ENCODE peak calls at places on chromosomes 1 and 21, in four cellular contexts. H is H1, T is GM12878, P is HepG2. O is an unnamed sample.

GRCh38 chr1:168422203-168422848 is 121.5 kb downstream of the XCL2 start:
- DNase-seq in H (no peak), T (no peak), P (no peak), O (no peak)

GRCh38 chr21:32803651-32804050 is 32.1 kb upstream of the PAXBP1 start:
- DNase-seq in H (no peak), T (no peak), P (no peak), O (no peak)

GRCh38 chr1:1906185-1907097 is 8.6 kb upstream of the CALML6 start:
- DNase-seq in H (no peak), T (no peak), P (peak), O (peak)

GRCh38 chr1:228851196-228851595 is 115.9 kb downstream of the RHOU start:
- DNase-seq in H (no peak), T (no peak), P (no peak), O (no peak)

GRCh38 chr1:99525313-99525712 is 120.6 kb upstream of the PALMD start:
- DNase-seq in H (no peak), T (no peak), P (no peak), O (no peak)

GRCh38 chr21:44925027-44925755 is 4.5 kb upstream of the ITGB2 start:
- DNase-seq in H (no peak), T (no peak), P (no peak), O (no peak)

GRCh38 chr1:184672013-184672726 is 82.5 kb downstream of the EDEM3 start:
- DNase-seq in H (no peak), T (no peak), P (no peak), O (no peak)

GRCh38 chr1:203453016-203453415 is 22.6 kb upstream of the PRELP start:
- DNase-seq in H (no peak), T (no peak), P (no peak), O (no peak)

GRCh38 chr1:232600430-232601258 is 29.3 kb downstream of the SIPA1L2 start:
- DNase-seq in H (no peak), T (no peak), P (no peak), O (no peak)

GRCh38 chr1:108889706-108890105 is 12.9 kb downstream of the GPSM2 start:
- DNase-seq in H (no peak), T (no peak), P (peak), O (no peak)

GRCh38 chr1:11335417-11336070 is 62.5 kb downstream of the UBIAD1 start:
- DNase-seq in H (no peak), T (peak), P (no peak), O (no peak)

GRCh38 chr1:206911064-206911663 is 10.6 kb downstream of the FCMR start:
- DNase-seq in H (no peak), T (no peak), P (peak), O (peak)

GRCh38 chr1:174266991-174267612 is 107.8 kb downstream of the RABGAP1L start:
- DNase-seq in H (no peak), T (no peak), P (peak), O (no peak)

GRCh38 chr1:66090863-66091457 is 298.3 kb downstream of the PDE4B start:
- DNase-seq in H (no peak), T (no peak), P (no peak), O (no peak)

GRCh38 chr1:32963746-32964460 is 706 bp downstream of the RNF19B start:
- DNase-seq in H (no peak), T (no peak), P (no peak), O (peak)

GRCh38 chr1:37561794-37562132 is 5.0 kb downstream of the DNALI1 start:
- DNase-seq in H (peak), T (no peak), P (peak), O (peak)

GRCh38 chr1:231376101-231376500 is 38.0 kb downstream of the SPRTN start:
- DNase-seq in H (no peak), T (no peak), P (no peak), O (no peak)

GRCh38 chr21:34011660-34012059 is 61.7 kb upstream of the MRPS6 start:
- DNase-seq in H (no peak), T (no peak), P (no peak), O (no peak)

GRCh38 chr1:236021424-236022135 is 43.3 kb downstream of the NID1 start:
- DNase-seq in H (no peak), T (no peak), P (no peak), O (no peak)

GRCh38 chr1:119868176-119868575 is 28.1 kb downstream of the ADAM30 start:
- DNase-seq in H (no peak), T (no peak), P (no peak), O (no peak)

GRCh38 chr1:210438928-210439841 is 110.5 kb downstream of the HHAT start:
- DNase-seq in H (no peak), T (no peak), P (no peak), O (no peak)

GRCh38 chr1:84365225-84366221 is 32.8 kb upstream of the DNASE2B start:
- DNase-seq in H (no peak), T (no peak), P (peak), O (peak)

GRCh38 chr1:159282118-159282517 is 20.0 kb upstream of the FCER1A start:
- DNase-seq in H (no peak), T (no peak), P (peak), O (no peak)

GRCh38 chr1:64933296-64934070 is 32.9 kb downstream of the JAK1 start:
- DNase-seq in H (no peak), T (no peak), P (no peak), O (no peak)

GRCh38 chr1:40868051-40868723 is 6.0 kb upstream of the CITED4 start:
- DNase-seq in H (no peak), T (no peak), P (peak), O (no peak)

GRCh38 chr21:45590246-45590725 is 48.0 kb upstream of the SLC19A1 start:
- DNase-seq in H (peak), T (no peak), P (no peak), O (peak)

GRCh38 chr1:171310661-171311087 is 3.3 kb upstream of the FMO4 start:
- DNase-seq in H (no peak), T (no peak), P (no peak), O (no peak)

GRCh38 chr1:45793942-45794604 is 9.3 kb upstream of the MAST2 start:
- DNase-seq in H (no peak), T (no peak), P (peak), O (no peak)

GRCh38 chr1:185049670-185050069 is 4.3 kb downstream of the RNF2 start:
- DNase-seq in H (no peak), T (no peak), P (no peak), O (no peak)

GRCh38 chr1:16067127-16067768 is 6.2 kb downstream of the FAM131C start:
- DNase-seq in H (no peak), T (no peak), P (peak), O (peak)

GRCh38 chr1:244010599-244011211 is 40.4 kb upstream of the ZBTB18 start:
- DNase-seq in H (no peak), T (no peak), P (no peak), O (no peak)

GRCh38 chr1:190852611-190853010 is 374.9 kb upstream of the BRINP3 start:
- DNase-seq in H (no peak), T (no peak), P (no peak), O (no peak)

GRCh38 chr1:245614986-245615385 is 460.2 kb downstream of the KIF26B start:
- DNase-seq in H (no peak), T (no peak), P (no peak), O (no peak)

GRCh38 chr1:245614476-245614875 is 459.7 kb downstream of the KIF26B start:
- DNase-seq in H (no peak), T (no peak), P (no peak), O (peak)

GRCh38 chr1:245606157-245606725 is 451.5 kb downstream of the KIF26B start:
- DNase-seq in H (no peak), T (no peak), P (no peak), O (no peak)

GRCh38 chr1:245609354-245609753 is 454.6 kb downstream of the KIF26B start:
- DNase-seq in H (no peak), T (no peak), P (no peak), O (no peak)

GRCh38 chr1:245611251-245611650 is 456.5 kb downstream of the KIF26B start:
- DNase-seq in H (no peak), T (no peak), P (no peak), O (no peak)
- TF ChIP-seq HDAC6 in H (no peak), T (no peak), P (no peak), O (no peak)

DNA sequence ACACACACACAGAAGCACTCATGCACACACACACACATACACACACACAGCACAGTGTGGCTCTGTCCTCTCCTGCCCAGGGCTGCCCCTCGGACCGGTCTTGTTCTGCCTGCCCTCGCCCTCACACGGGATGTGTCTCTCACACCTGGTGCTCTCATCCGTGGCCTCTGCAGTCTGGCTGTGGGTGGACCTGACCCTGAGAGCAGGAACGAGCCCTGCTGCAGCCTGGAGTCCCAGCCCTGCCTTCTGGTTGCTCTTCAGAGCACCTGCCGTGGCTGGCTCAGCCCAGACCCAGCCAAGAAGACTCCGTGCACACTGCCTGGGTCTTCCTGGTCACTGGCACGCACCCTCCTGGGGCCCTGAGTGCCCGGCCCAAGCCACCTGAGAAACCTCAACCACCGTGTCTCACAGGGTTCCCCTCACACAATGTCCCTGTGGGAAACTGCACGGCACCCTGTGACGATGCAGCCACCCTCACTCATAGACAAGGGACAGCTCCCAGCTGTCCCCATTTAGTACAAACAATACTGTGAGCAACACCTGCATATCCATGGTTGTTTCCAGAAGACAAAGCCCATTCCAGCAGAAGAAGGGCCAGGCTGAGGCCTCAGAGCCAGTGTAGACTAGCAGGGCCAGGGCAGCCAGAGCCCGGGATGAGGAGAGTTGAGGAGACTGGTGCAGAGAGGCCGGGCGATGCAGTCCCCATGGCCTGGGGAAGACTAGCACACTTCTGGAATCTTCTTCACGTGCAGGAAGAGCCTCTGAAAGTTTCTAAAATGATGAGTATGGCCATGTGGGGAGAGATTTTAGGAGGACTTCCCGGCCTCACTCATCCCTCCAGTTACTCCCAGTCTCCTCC is 234.0 kb downstream of the NPHP4 start:
- DNase-seq in H (no peak), T (no peak), P (no peak), O (no peak)
- TF ChIP-seq HDAC6 in H (no peak), T (no peak), P (no peak), O (no peak)

DNA sequence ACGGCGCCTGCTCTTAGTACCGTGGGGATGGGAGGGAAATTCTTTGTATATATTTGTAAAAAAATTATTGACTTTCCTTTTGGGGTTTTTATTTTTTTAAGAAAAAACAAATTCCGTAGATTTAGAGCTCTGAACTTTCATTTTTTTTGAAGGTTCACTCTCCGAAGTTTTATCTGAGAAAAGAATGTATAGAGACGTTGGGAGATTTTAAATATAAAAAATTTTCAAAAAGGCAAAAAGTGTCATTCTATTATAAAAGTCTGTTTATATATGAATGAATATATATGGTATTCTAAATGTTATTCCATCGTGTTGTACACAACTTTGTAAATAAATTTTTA is 2.4 kb downstream of the FOXD3 start:
- DNase-seq in H (no peak), T (no peak), P (no peak), O (no peak)
- TF ChIP-seq HDAC6 in H (no peak), T (no peak), P (no peak), O (no peak)

DNA sequence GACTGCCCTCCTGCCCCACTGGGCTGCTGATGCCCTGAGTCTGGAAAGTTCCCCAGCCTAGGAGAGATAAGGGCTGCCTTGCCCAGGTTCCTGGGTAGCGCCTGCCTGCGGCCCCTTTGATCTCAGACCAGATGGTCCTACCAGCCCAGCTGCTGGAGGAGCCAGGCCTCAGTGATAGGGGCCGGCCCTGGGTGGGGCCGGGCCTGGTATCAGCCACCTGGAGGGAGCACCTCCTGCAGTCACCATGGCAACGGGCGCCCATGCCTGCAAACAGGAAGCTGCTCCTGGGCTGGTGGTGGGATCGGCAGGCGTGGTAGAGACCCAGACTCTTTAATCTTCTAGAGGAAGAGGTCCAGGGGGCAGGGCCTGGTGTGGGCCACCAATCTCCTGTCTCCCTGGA is 119.7 kb upstream of the WNT4 start:
- DNase-seq in H (peak), T (no peak), P (no peak), O (no peak)
- TF ChIP-seq HDAC6 in H (no peak), T (no peak), P (no peak), O (no peak)

GRCh38 chr1:92768286-92768685 is 16.6 kb downstream of the EVI5 start:
- DNase-seq in H (no peak), T (no peak), P (no peak), O (no peak)
- TF ChIP-seq HDAC6 in H (no peak), T (no peak), P (no peak), O (no peak)

GRCh38 chr21:29933088-29933487 is 6.7 kb downstream of the GRIK1 start:
- DNase-seq in H (no peak), T (no peak), P (no peak), O (no peak)

DNA sequence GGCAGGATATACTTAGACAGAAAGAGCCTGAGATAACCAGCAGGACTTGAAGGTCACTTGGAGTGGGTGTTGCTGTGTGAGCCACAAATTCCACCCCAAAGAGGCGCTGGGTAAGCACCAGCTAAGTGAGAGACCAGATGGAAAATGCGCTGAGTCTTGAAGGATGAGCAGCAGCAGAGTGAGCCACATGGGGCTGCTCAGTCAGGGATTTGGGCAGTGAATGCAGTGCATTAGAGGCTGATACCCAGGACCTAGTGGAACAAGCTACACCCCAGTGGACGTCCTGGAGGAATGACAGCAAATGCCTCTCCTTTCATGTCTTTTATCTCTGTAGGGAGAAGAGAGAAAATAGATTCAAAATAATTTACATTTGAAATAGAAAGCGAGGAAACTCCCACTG is 11.3 kb downstream of the GRIK1 start:
- DNase-seq in H (no peak), T (no peak), P (no peak), O (no peak)
- TF ChIP-seq HDAC6 in H (no peak), T (no peak), P (no peak), O (no peak)

GRCh38 chr1:115714572-115715141 is 53.9 kb downstream of the CASQ2 start:
- DNase-seq in H (no peak), T (no peak), P (peak), O (no peak)
- TF ChIP-seq HDAC6 in H (no peak), T (no peak), P (no peak), O (no peak)

GRCh38 chr1:43582162-43582566 is 51.5 kb downstream of the PTPRF start:
- DNase-seq in H (no peak), T (peak), P (peak), O (peak)
- TF ChIP-seq HDAC6 in H (no peak), T (no peak), P (no peak), O (no peak)